ENCODE peak calls at places on chromosome 15, in ten cellular contexts. One of them, this sample, is unnamed.

GRCh38 chr15:62896969-62897486 is 145.5 kb upstream of the TPM1 start:
- DNase-seq in thyroid gland: peak
- DNase-seq in MCF 10A: peak
- DNase-seq in mammary epithelial cell: peak
- DNase-seq in nephron progenitor cell: no peak
- DNase-seq in psoas muscle: peak
- DNase-seq in heart right ventricle: peak
- DNase-seq in pancreas: peak
- DNase-seq in NB4: no peak
- DNase-seq in GM10248: no peak
- DNase-seq in this sample: peak

GRCh38 chr15:66982250-66982649 is 83.2 kb upstream of the SMAD3 start:
- DNase-seq in thyroid gland: no peak
- DNase-seq in MCF 10A: no peak
- DNase-seq in mammary epithelial cell: no peak
- DNase-seq in nephron progenitor cell: no peak
- DNase-seq in psoas muscle: no peak
- DNase-seq in heart right ventricle: no peak
- DNase-seq in pancreas: no peak
- DNase-seq in NB4: no peak
- DNase-seq in GM10248: no peak
- DNase-seq in this sample: peak

GRCh38 chr15:35740761-35741160 is 194.8 kb upstream of the DPH6 start:
- DNase-seq in thyroid gland: no peak
- DNase-seq in MCF 10A: no peak
- DNase-seq in mammary epithelial cell: no peak
- DNase-seq in nephron progenitor cell: no peak
- DNase-seq in psoas muscle: no peak
- DNase-seq in heart right ventricle: no peak
- DNase-seq in pancreas: no peak
- DNase-seq in NB4: no peak
- DNase-seq in GM10248: no peak
- DNase-seq in this sample: no peak

GRCh38 chr15:66046751-66047150 is 177.5 kb downstream of the RAB11A start:
- DNase-seq in thyroid gland: no peak
- DNase-seq in MCF 10A: no peak
- DNase-seq in mammary epithelial cell: no peak
- DNase-seq in nephron progenitor cell: no peak
- DNase-seq in psoas muscle: no peak
- DNase-seq in heart right ventricle: no peak
- DNase-seq in pancreas: no peak
- DNase-seq in NB4: no peak
- DNase-seq in GM10248: peak
- DNase-seq in this sample: no peak

GRCh38 chr15:56741541-56741940 is 8.2 kb upstream of the ZNF280D start:
- DNase-seq in thyroid gland: no peak
- DNase-seq in MCF 10A: no peak
- DNase-seq in mammary epithelial cell: no peak
- DNase-seq in nephron progenitor cell: no peak
- DNase-seq in psoas muscle: no peak
- DNase-seq in heart right ventricle: no peak
- DNase-seq in pancreas: no peak
- DNase-seq in NB4: no peak
- DNase-seq in GM10248: no peak
- DNase-seq in this sample: no peak

GRCh38 chr15:34366271-34367043 is 539 bp downstream of the LPCAT4 start:
- DNase-seq in thyroid gland: peak
- DNase-seq in MCF 10A: peak
- DNase-seq in mammary epithelial cell: peak
- DNase-seq in nephron progenitor cell: peak
- DNase-seq in psoas muscle: peak
- DNase-seq in heart right ventricle: peak
- DNase-seq in pancreas: peak
- DNase-seq in NB4: peak
- DNase-seq in GM10248: peak
- DNase-seq in this sample: no peak

GRCh38 chr15:40046721-40047412 is 7.9 kb upstream of the SRP14 start:
- DNase-seq in thyroid gland: no peak
- DNase-seq in MCF 10A: peak
- DNase-seq in mammary epithelial cell: peak
- DNase-seq in nephron progenitor cell: no peak
- DNase-seq in psoas muscle: no peak
- DNase-seq in heart right ventricle: no peak
- DNase-seq in pancreas: no peak
- DNase-seq in NB4: no peak
- DNase-seq in GM10248: no peak
- DNase-seq in this sample: peak

GRCh38 chr15:39776068-39776467 is 6.6 kb downstream of the FSIP1 start:
- DNase-seq in thyroid gland: no peak
- DNase-seq in MCF 10A: no peak
- DNase-seq in mammary epithelial cell: no peak
- DNase-seq in nephron progenitor cell: no peak
- DNase-seq in psoas muscle: no peak
- DNase-seq in heart right ventricle: no peak
- DNase-seq in pancreas: no peak
- DNase-seq in NB4: no peak
- DNase-seq in GM10248: no peak
- DNase-seq in this sample: no peak

GRCh38 chr15:35293353-35294130 is 208.4 kb upstream of the NANOGP8 start:
- DNase-seq in thyroid gland: no peak
- DNase-seq in MCF 10A: peak
- DNase-seq in mammary epithelial cell: peak
- DNase-seq in nephron progenitor cell: no peak
- DNase-seq in psoas muscle: no peak
- DNase-seq in heart right ventricle: no peak
- DNase-seq in pancreas: no peak
- DNase-seq in NB4: peak
- DNase-seq in GM10248: no peak
- DNase-seq in this sample: no peak

GRCh38 chr15:31378363-31378903 is 51.8 kb downstream of the KLF13 start:
- DNase-seq in thyroid gland: no peak
- DNase-seq in MCF 10A: no peak
- DNase-seq in mammary epithelial cell: no peak
- DNase-seq in nephron progenitor cell: no peak
- DNase-seq in psoas muscle: no peak
- DNase-seq in heart right ventricle: no peak
- DNase-seq in pancreas: no peak
- DNase-seq in NB4: no peak
- DNase-seq in GM10248: no peak
- DNase-seq in this sample: no peak

GRCh38 chr15:29091666-29092065 is 178.0 kb downstream of the NSMCE3 start:
- DNase-seq in thyroid gland: no peak
- DNase-seq in MCF 10A: no peak
- DNase-seq in mammary epithelial cell: no peak
- DNase-seq in nephron progenitor cell: no peak
- DNase-seq in psoas muscle: no peak
- DNase-seq in heart right ventricle: no peak
- DNase-seq in pancreas: no peak
- DNase-seq in NB4: no peak
- DNase-seq in GM10248: no peak
- DNase-seq in this sample: no peak

GRCh38 chr15:29092376-29093064 is 177.1 kb downstream of the NSMCE3 start:
- DNase-seq in thyroid gland: no peak
- DNase-seq in MCF 10A: no peak
- DNase-seq in mammary epithelial cell: no peak
- DNase-seq in nephron progenitor cell: no peak
- DNase-seq in psoas muscle: no peak
- DNase-seq in heart right ventricle: no peak
- DNase-seq in pancreas: no peak
- DNase-seq in NB4: no peak
- DNase-seq in GM10248: no peak
- DNase-seq in this sample: no peak

GRCh38 chr15:29088666-29089065 is 181.0 kb downstream of the NSMCE3 start:
- DNase-seq in thyroid gland: no peak
- DNase-seq in MCF 10A: no peak
- DNase-seq in mammary epithelial cell: no peak
- DNase-seq in nephron progenitor cell: no peak
- DNase-seq in psoas muscle: no peak
- DNase-seq in heart right ventricle: no peak
- DNase-seq in pancreas: no peak
- DNase-seq in NB4: no peak
- DNase-seq in GM10248: no peak
- DNase-seq in this sample: no peak

GRCh38 chr15:29089731-29090616 is 179.6 kb downstream of the NSMCE3 start:
- DNase-seq in thyroid gland: no peak
- DNase-seq in MCF 10A: no peak
- DNase-seq in mammary epithelial cell: no peak
- DNase-seq in nephron progenitor cell: no peak
- DNase-seq in psoas muscle: no peak
- DNase-seq in heart right ventricle: no peak
- DNase-seq in pancreas: no peak
- DNase-seq in NB4: peak
- DNase-seq in GM10248: no peak
- DNase-seq in this sample: no peak

GRCh38 chr15:29090617-29091466 is 178.8 kb downstream of the NSMCE3 start:
- DNase-seq in thyroid gland: peak
- DNase-seq in MCF 10A: peak
- DNase-seq in mammary epithelial cell: no peak
- DNase-seq in nephron progenitor cell: peak
- DNase-seq in psoas muscle: no peak
- DNase-seq in heart right ventricle: no peak
- DNase-seq in pancreas: no peak
- DNase-seq in NB4: peak
- DNase-seq in GM10248: no peak
- DNase-seq in this sample: no peak
- TF ChIP-seq CTCF in thyroid gland: no peak
- TF ChIP-seq CTCF in MCF 10A: peak
- TF ChIP-seq CTCF in mammary epithelial cell: no peak
- TF ChIP-seq CTCF in nephron progenitor cell: peak
- TF ChIP-seq CTCF in psoas muscle: peak
- TF ChIP-seq CTCF in heart right ventricle: peak
- TF ChIP-seq CTCF in pancreas: peak
- TF ChIP-seq CTCF in NB4: peak
- TF ChIP-seq CTCF in GM10248: peak
- TF ChIP-seq CTCF in this sample: peak

GRCh38 chr15:77571181-77571580 is 61.5 kb downstream of the LINGO1 start:
- DNase-seq in thyroid gland: no peak
- DNase-seq in MCF 10A: no peak
- DNase-seq in mammary epithelial cell: no peak
- DNase-seq in nephron progenitor cell: no peak
- DNase-seq in psoas muscle: no peak
- DNase-seq in heart right ventricle: no peak
- DNase-seq in pancreas: no peak
- DNase-seq in NB4: no peak
- DNase-seq in GM10248: no peak
- DNase-seq in this sample: no peak

GRCh38 chr15:77569647-77570186 is 63.0 kb downstream of the LINGO1 start:
- DNase-seq in thyroid gland: no peak
- DNase-seq in MCF 10A: no peak
- DNase-seq in mammary epithelial cell: no peak
- DNase-seq in nephron progenitor cell: peak
- DNase-seq in psoas muscle: no peak
- DNase-seq in heart right ventricle: no peak
- DNase-seq in pancreas: peak
- DNase-seq in NB4: peak
- DNase-seq in GM10248: no peak
- DNase-seq in this sample: no peak

GRCh38 chr15:77568014-77568959 is 64.4 kb downstream of the LINGO1 start:
- DNase-seq in thyroid gland: no peak
- DNase-seq in MCF 10A: no peak
- DNase-seq in mammary epithelial cell: no peak
- DNase-seq in nephron progenitor cell: no peak
- DNase-seq in psoas muscle: no peak
- DNase-seq in heart right ventricle: no peak
- DNase-seq in pancreas: no peak
- DNase-seq in NB4: peak
- DNase-seq in GM10248: no peak
- DNase-seq in this sample: no peak

GRCh38 chr15:77567202-77567601 is 65.5 kb downstream of the LINGO1 start:
- DNase-seq in thyroid gland: no peak
- DNase-seq in MCF 10A: no peak
- DNase-seq in mammary epithelial cell: no peak
- DNase-seq in nephron progenitor cell: no peak
- DNase-seq in psoas muscle: no peak
- DNase-seq in heart right ventricle: no peak
- DNase-seq in pancreas: no peak
- DNase-seq in NB4: no peak
- DNase-seq in GM10248: no peak
- DNase-seq in this sample: no peak

GRCh38 chr15:77568960-77569646 is 63.6 kb downstream of the LINGO1 start:
- DNase-seq in thyroid gland: no peak
- DNase-seq in MCF 10A: no peak
- DNase-seq in mammary epithelial cell: peak
- DNase-seq in nephron progenitor cell: peak
- DNase-seq in psoas muscle: no peak
- DNase-seq in heart right ventricle: no peak
- DNase-seq in pancreas: peak
- DNase-seq in NB4: peak
- DNase-seq in GM10248: no peak
- DNase-seq in this sample: no peak
- TF ChIP-seq CTCF in thyroid gland: no peak
- TF ChIP-seq CTCF in MCF 10A: no peak
- TF ChIP-seq CTCF in mammary epithelial cell: no peak
- TF ChIP-seq CTCF in nephron progenitor cell: no peak
- TF ChIP-seq CTCF in psoas muscle: no peak
- TF ChIP-seq CTCF in heart right ventricle: no peak
- TF ChIP-seq CTCF in pancreas: no peak
- TF ChIP-seq CTCF in NB4: no peak
- TF ChIP-seq CTCF in GM10248: no peak
- TF ChIP-seq CTCF in this sample: peak

DNA sequence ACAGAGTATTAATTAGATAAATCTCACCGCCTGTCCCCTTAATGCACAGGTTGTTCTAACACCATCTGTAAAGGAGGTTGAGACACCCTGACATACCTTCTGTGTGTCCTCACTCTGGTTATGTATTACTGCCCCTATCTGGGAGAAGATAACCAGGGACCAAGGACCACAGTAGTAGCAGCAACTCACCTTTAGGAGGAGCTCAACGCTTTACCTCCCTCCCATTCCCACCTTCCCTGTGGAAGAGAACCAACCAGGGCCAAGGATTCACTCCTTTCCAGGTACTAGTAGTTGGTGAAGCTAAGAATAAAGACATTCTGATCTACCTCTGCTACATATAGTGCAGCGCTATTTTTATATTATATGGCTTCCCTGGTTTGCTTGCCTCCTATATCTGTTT is 232.6 kb downstream of the MEX3B start:
- DNase-seq in thyroid gland: peak
- DNase-seq in MCF 10A: peak
- DNase-seq in mammary epithelial cell: no peak
- DNase-seq in nephron progenitor cell: no peak
- DNase-seq in psoas muscle: no peak
- DNase-seq in heart right ventricle: no peak
- DNase-seq in pancreas: no peak
- DNase-seq in NB4: no peak
- DNase-seq in GM10248: no peak
- DNase-seq in this sample: no peak
- TF ChIP-seq CTCF in thyroid gland: peak
- TF ChIP-seq CTCF in MCF 10A: peak
- TF ChIP-seq CTCF in mammary epithelial cell: peak
- TF ChIP-seq CTCF in nephron progenitor cell: peak
- TF ChIP-seq CTCF in psoas muscle: no peak
- TF ChIP-seq CTCF in heart right ventricle: peak
- TF ChIP-seq CTCF in pancreas: no peak
- TF ChIP-seq CTCF in NB4: no peak
- TF ChIP-seq CTCF in GM10248: peak
- TF ChIP-seq CTCF in this sample: peak

DNA sequence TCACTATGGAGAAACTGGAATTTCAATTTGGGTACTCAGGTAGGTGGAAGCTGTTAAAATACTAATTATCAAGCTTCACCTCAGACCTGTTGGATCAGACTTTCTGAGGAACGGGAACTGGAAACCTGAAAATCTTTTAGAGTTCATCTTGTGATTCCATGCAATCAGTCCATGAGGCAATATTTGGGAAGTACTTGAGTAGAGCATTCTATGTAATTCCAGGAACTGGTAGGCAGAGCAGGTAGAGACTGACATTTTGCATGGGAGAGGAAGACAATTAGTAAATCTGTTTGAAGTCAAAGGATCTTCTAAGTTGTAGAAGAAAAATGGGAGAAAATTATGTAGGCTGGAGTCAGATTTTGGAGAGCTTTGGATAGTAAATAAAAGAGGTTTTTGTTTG is 43.1 kb downstream of the FGF7 start:
- DNase-seq in thyroid gland: no peak
- DNase-seq in MCF 10A: no peak
- DNase-seq in mammary epithelial cell: no peak
- DNase-seq in nephron progenitor cell: no peak
- DNase-seq in psoas muscle: no peak
- DNase-seq in heart right ventricle: no peak
- DNase-seq in pancreas: no peak
- DNase-seq in NB4: no peak
- DNase-seq in GM10248: no peak
- DNase-seq in this sample: no peak
- TF ChIP-seq CTCF in thyroid gland: no peak
- TF ChIP-seq CTCF in MCF 10A: no peak
- TF ChIP-seq CTCF in mammary epithelial cell: no peak
- TF ChIP-seq CTCF in nephron progenitor cell: no peak
- TF ChIP-seq CTCF in psoas muscle: no peak
- TF ChIP-seq CTCF in heart right ventricle: no peak
- TF ChIP-seq CTCF in pancreas: no peak
- TF ChIP-seq CTCF in NB4: no peak
- TF ChIP-seq CTCF in GM10248: no peak
- TF ChIP-seq CTCF in this sample: no peak

This sample was measured in osteocyte.